ENCODE peak calls at places on chromosomes 3 and 15, in eight cellular contexts. Z is mesendoderm, C is GM23338, N is IMR-90, I is mammary epithelial cell, X is DND-41, K is PC-9, L is endothelial cell of umbilical vein. O is an unnamed sample.

GRCh38 chr3:141477224-141477623 is 9.6 kb upstream of the RASA2 start:
- DNase-seq in Z (peak), C (no peak), N (peak), I (peak), X (no peak), K (peak), L (peak), O (no peak)

GRCh38 chr3:135020181-135020580 is 225.1 kb downstream of the EPHB1 start:
- DNase-seq in Z (no peak), C (no peak), N (no peak), I (no peak), X (no peak), K (no peak), L (no peak), O (no peak)

GRCh38 chr15:77015651-77016320 is 20.9 kb downstream of the PSTPIP1 start:
- DNase-seq in Z (no peak), C (no peak), N (no peak), I (no peak), X (no peak), K (no peak), L (no peak), O (no peak)

GRCh38 chr3:32391643-32392529 is at the start of gene CMTM7:
- DNase-seq in Z (peak), C (peak), N (peak), I (peak), X (peak), K (peak), L (peak), O (peak)

GRCh38 chr15:39784638-39785037 is 2.0 kb upstream of the FSIP1 start:
- DNase-seq in Z (no peak), C (no peak), N (no peak), I (no peak), X (no peak), K (no peak), L (no peak), O (no peak)

GRCh38 chr15:33292718-33293307 is 18.0 kb upstream of the RYR3 start:
- DNase-seq in Z (peak), C (peak), N (peak), I (peak), X (peak), K (peak), L (peak), O (peak)

GRCh38 chr3:16994842-16995535 is 110.2 kb downstream of the PLCL2 start:
- DNase-seq in Z (peak), C (no peak), N (no peak), I (no peak), X (no peak), K (peak), L (no peak), O (no peak)

GRCh38 chr3:128311441-128311844 is 155.2 kb downstream of the DNAJB8 start:
- DNase-seq in Z (no peak), C (no peak), N (no peak), I (no peak), X (no peak), K (no peak), L (no peak), O (no peak)

GRCh38 chr15:36658321-36658720 is 78.9 kb downstream of the CDIN1 start:
- DNase-seq in Z (no peak), C (no peak), N (peak), I (peak), X (no peak), K (no peak), L (no peak), O (no peak)

GRCh38 chr15:78097667-78098066 is 5.3 kb downstream of the SH2D7 start:
- DNase-seq in Z (no peak), C (no peak), N (no peak), I (no peak), X (no peak), K (no peak), L (no peak), O (no peak)

GRCh38 chr3:133447751-133448477 is 48.1 kb downstream of the BFSP2 start:
- DNase-seq in Z (no peak), C (no peak), N (no peak), I (no peak), X (no peak), K (no peak), L (no peak), O (peak)

GRCh38 chr15:58440922-58441321 is 9.1 kb downstream of the LIPC start:
- DNase-seq in Z (peak), C (peak), N (no peak), I (peak), X (no peak), K (peak), L (no peak), O (no peak)

GRCh38 chr3:12451960-12452359 is 32.3 kb upstream of the TSEN2 start:
- DNase-seq in Z (no peak), C (no peak), N (no peak), I (no peak), X (no peak), K (no peak), L (no peak), O (no peak)

GRCh38 chr15:90208372-90208771 is 7.2 kb downstream of the SEMA4B start:
- DNase-seq in Z (no peak), C (no peak), N (no peak), I (no peak), X (no peak), K (no peak), L (no peak), O (no peak)

GRCh38 chr3:132874701-132875100 is 152.5 kb upstream of the NPHP3 start:
- DNase-seq in Z (no peak), C (no peak), N (no peak), I (no peak), X (no peak), K (no peak), L (no peak), O (no peak)

GRCh38 chr3:82236257-82236656 is 474.8 kb upstream of the GBE1 start:
- DNase-seq in Z (no peak), C (no peak), N (no peak), I (no peak), X (no peak), K (no peak), L (no peak), O (no peak)

GRCh38 chr3:158532099-158532734 is 38.8 kb upstream of the MLF1 start:
- DNase-seq in Z (peak), C (peak), N (peak), I (peak), X (peak), K (peak), L (peak), O (peak)

GRCh38 chr3:80097674-80098073 is 329.9 kb upstream of the ROBO1 start:
- DNase-seq in Z (no peak), C (no peak), N (no peak), I (no peak), X (no peak), K (no peak), L (peak), O (no peak)

GRCh38 chr15:42494998-42495360 is 455 bp upstream of the SNAP23 start:
- DNase-seq in Z (peak), C (peak), N (peak), I (peak), X (no peak), K (no peak), L (peak), O (no peak)

GRCh38 chr3:192684151-192684550 is 43.2 kb downstream of the FGF12 start:
- DNase-seq in Z (no peak), C (no peak), N (no peak), I (no peak), X (no peak), K (no peak), L (no peak), O (no peak)

GRCh38 chr3:156522673-156523072 is 32.2 kb downstream of the SSR3 start:
- DNase-seq in Z (no peak), C (no peak), N (no peak), I (no peak), X (no peak), K (no peak), L (no peak), O (no peak)

GRCh38 chr15:41115088-41115651 is 910 bp downstream of the INO80 start:
- DNase-seq in Z (peak), C (peak), N (peak), I (no peak), X (no peak), K (no peak), L (peak), O (no peak)

GRCh38 chr15:87563840-87564239 is 692.7 kb downstream of the NTRK3 start:
- DNase-seq in Z (peak), C (no peak), N (no peak), I (no peak), X (no peak), K (no peak), L (no peak), O (no peak)

GRCh38 chr3:64123931-64124330 is 100.6 kb upstream of the PSMD6 start:
- DNase-seq in Z (no peak), C (no peak), N (no peak), I (no peak), X (no peak), K (no peak), L (no peak), O (no peak)

GRCh38 chr3:160941885-160942494 is 163.2 kb downstream of the B3GALNT1 start:
- DNase-seq in Z (peak), C (peak), N (peak), I (peak), X (peak), K (peak), L (peak), O (peak)

GRCh38 chr15:60528530-60528929 is 49.6 kb upstream of the ICE2 start:
- DNase-seq in Z (no peak), C (no peak), N (peak), I (peak), X (no peak), K (no peak), L (peak), O (no peak)

GRCh38 chr3:178823556-178824229 is 247.9 kb downstream of the ZMAT3 start:
- DNase-seq in Z (no peak), C (no peak), N (no peak), I (no peak), X (no peak), K (no peak), L (no peak), O (no peak)
- H3K4me2 ChIP-seq in Z (no peak), C (no peak), N (peak), I (no peak), X (no peak), K (no peak), L (no peak), O (no peak)

GRCh38 chr15:98863983-98864382 is 143.6 kb downstream of the PGPEP1L start:
- DNase-seq in Z (no peak), C (no peak), N (no peak), I (no peak), X (no peak), K (no peak), L (no peak), O (no peak)
- H3K4me2 ChIP-seq in Z (no peak), C (no peak), N (no peak), I (no peak), X (no peak), K (no peak), L (no peak), O (no peak)

GRCh38 chr3:189490749-189491148 is 140.4 kb upstream of the TP63 start:
- DNase-seq in Z (no peak), C (no peak), N (no peak), I (no peak), X (no peak), K (no peak), L (no peak), O (no peak)

GRCh38 chr3:189486556-189486955 is 144.6 kb upstream of the TP63 start:
- DNase-seq in Z (no peak), C (no peak), N (no peak), I (no peak), X (no peak), K (no peak), L (no peak), O (no peak)

GRCh38 chr3:189493271-189493670 is 137.9 kb upstream of the TP63 start:
- DNase-seq in Z (no peak), C (no peak), N (no peak), I (no peak), X (no peak), K (no peak), L (no peak), O (no peak)

GRCh38 chr3:189490337-189490736 is 140.9 kb upstream of the TP63 start:
- DNase-seq in Z (no peak), C (no peak), N (no peak), I (peak), X (no peak), K (peak), L (no peak), O (no peak)

GRCh38 chr3:189488241-189488767 is 142.9 kb upstream of the TP63 start:
- DNase-seq in Z (peak), C (no peak), N (no peak), I (peak), X (no peak), K (no peak), L (no peak), O (no peak)
- H3K4me2 ChIP-seq in Z (no peak), C (no peak), N (no peak), I (no peak), X (no peak), K (no peak), L (no peak), O (no peak)

GRCh38 chr3:124131158-124132115 is 139.5 kb upstream of the ROPN1 start:
- DNase-seq in Z (no peak), C (no peak), N (no peak), I (no peak), X (no peak), K (no peak), L (peak), O (no peak)

GRCh38 chr3:124125320-124125719 is 133.4 kb upstream of the ROPN1 start:
- DNase-seq in Z (no peak), C (no peak), N (no peak), I (no peak), X (no peak), K (no peak), L (no peak), O (no peak)

GRCh38 chr3:124121379-124122336 is 129.7 kb upstream of the ROPN1 start:
- DNase-seq in Z (no peak), C (peak), N (no peak), I (no peak), X (no peak), K (no peak), L (no peak), O (no peak)

DNA sequence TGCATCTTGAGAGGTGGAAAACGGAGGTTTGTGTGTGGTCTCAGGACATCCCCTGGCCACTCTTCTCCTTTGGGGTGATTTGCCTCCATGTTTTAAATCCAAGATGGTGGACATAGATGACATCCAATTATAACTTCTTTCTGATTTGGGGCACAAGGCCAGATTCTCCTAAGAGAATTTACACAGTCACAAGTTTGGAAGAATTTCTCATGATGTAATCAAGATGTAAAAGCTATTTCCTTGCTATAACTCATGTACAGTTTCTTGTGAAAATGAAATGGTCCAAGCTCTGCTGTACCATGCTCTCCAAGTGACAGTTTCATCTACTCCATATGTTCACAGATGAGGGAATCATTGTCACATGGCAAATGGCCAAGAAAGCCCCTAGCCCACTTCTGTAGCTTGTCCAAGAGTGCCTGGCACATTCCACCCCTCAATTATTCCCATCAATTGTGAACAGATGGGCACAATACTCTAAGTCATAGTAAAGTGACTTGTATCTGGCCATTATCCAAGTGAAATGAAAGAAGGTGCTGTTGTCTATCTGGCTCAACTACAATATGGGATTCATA is 134.6 kb upstream of the ROPN1 start:
- DNase-seq in Z (no peak), C (no peak), N (no peak), I (no peak), X (no peak), K (no peak), L (no peak), O (no peak)
- H3K4me2 ChIP-seq in Z (no peak), C (no peak), N (no peak), I (no peak), X (no peak), K (no peak), L (no peak), O (no peak)

DNA sequence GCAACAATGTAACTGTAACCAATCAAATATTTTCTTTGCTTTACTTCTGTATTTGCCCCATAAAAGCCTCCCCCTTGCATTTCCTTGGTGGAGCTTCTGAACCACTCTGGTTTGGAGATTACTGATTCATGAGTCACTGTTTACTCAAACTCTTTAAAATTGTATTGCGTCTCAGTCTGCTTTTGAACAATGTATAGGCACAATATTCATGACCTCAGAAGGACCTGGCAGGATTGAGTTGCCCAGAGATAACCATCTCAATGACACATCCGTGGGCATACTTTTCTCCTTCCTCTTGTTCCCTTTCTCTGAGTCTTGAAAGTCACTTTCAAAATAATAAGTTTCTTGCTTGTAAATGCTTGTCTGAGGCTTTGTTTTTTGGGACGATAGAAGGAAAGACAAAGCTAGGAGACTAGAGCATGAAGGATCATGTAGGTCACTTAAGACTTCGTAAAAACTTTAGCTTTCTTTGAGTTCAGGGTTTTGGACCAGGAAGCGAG is 57.1 kb upstream of the POU1F1 start:
- DNase-seq in Z (peak), C (no peak), N (peak), I (peak), X (no peak), K (peak), L (peak), O (no peak)
- H3K4me2 ChIP-seq in Z (no peak), C (no peak), N (no peak), I (peak), X (no peak), K (peak), L (peak), O (no peak)

GRCh38 chr15:55915221-55915620 is 78.2 kb downstream of the NEDD4 start:
- DNase-seq in Z (no peak), C (no peak), N (no peak), I (no peak), X (no peak), K (no peak), L (no peak), O (no peak)
- H3K4me2 ChIP-seq in Z (no peak), C (no peak), N (peak), I (peak), X (no peak), K (no peak), L (no peak), O (no peak)